ENCODE peak calls at places on chromosome 18, in four cellular contexts. One of them, this sample, is unnamed.

GRCh38 chr18:59571953-59572352 is 125.3 kb downstream of the CCBE1 start:
- DNase-seq in tibial artery: no peak
- DNase-seq in posterior vena cava: no peak
- DNase-seq in non-pigmented ciliary epithelial cell: no peak
- DNase-seq in this sample: no peak

GRCh38 chr18:67551146-67551545 is 34.6 kb upstream of the DSEL start:
- DNase-seq in tibial artery: no peak
- DNase-seq in posterior vena cava: no peak
- DNase-seq in non-pigmented ciliary epithelial cell: no peak
- DNase-seq in this sample: no peak

GRCh38 chr18:11955299-11956029 is 25.8 kb upstream of the IMPA2 start:
- DNase-seq in tibial artery: no peak
- DNase-seq in posterior vena cava: no peak
- DNase-seq in non-pigmented ciliary epithelial cell: peak
- DNase-seq in this sample: no peak

GRCh38 chr18:33761363-33761762 is 183.3 kb downstream of the ASXL3 start:
- DNase-seq in tibial artery: no peak
- DNase-seq in posterior vena cava: no peak
- DNase-seq in non-pigmented ciliary epithelial cell: no peak
- DNase-seq in this sample: peak

GRCh38 chr18:41323044-41323443 is 632.0 kb upstream of the PIK3C3 start:
- DNase-seq in tibial artery: no peak
- DNase-seq in posterior vena cava: no peak
- DNase-seq in non-pigmented ciliary epithelial cell: no peak
- DNase-seq in this sample: no peak

GRCh38 chr18:79402977-79403722 is 7.4 kb downstream of the NFATC1 start:
- DNase-seq in tibial artery: peak
- DNase-seq in posterior vena cava: peak
- DNase-seq in non-pigmented ciliary epithelial cell: no peak
- DNase-seq in this sample: no peak

GRCh38 chr18:28152354-28152753 is 24.6 kb downstream of the CDH2 start:
- DNase-seq in tibial artery: no peak
- DNase-seq in posterior vena cava: no peak
- DNase-seq in non-pigmented ciliary epithelial cell: no peak
- DNase-seq in this sample: no peak

GRCh38 chr18:61924550-61924949 is 31.7 kb upstream of the RNF152 start:
- DNase-seq in tibial artery: no peak
- DNase-seq in posterior vena cava: no peak
- DNase-seq in non-pigmented ciliary epithelial cell: no peak
- DNase-seq in this sample: no peak

GRCh38 chr18:75344615-75345014 is 82.9 kb downstream of the SMIM21 start:
- DNase-seq in tibial artery: no peak
- DNase-seq in posterior vena cava: no peak
- DNase-seq in non-pigmented ciliary epithelial cell: no peak
- DNase-seq in this sample: no peak